ENCODE peak calls at places on chromosome 20, in ten cellular contexts. K, X, Z, C, T, O, Q, H, U and W are unnamed samples.

GRCh38 chr20:57795347-57795697 is 85.5 kb upstream of the PMEPA1 start:
- DNase-seq in K (no peak), X (no peak), Z (no peak), C (peak), T (no peak), O (peak), Q (no peak), H (no peak), U (peak), W (no peak)

GRCh38 chr20:1124416-1124815 is 6.0 kb downstream of the PSMF1 start:
- DNase-seq in K (no peak), X (no peak), Z (no peak), C (no peak), T (no peak), O (no peak), Q (no peak), H (no peak), U (peak), W (no peak)

GRCh38 chr20:9300534-9300933 is 213.9 kb upstream of the LAMP5 start:
- DNase-seq in K (no peak), X (no peak), Z (no peak), C (no peak), T (no peak), O (no peak), Q (no peak), H (no peak), U (peak), W (no peak)

GRCh38 chr20:23752481-23753193 is 1.9 kb upstream of the CST1 start:
- DNase-seq in K (no peak), X (no peak), Z (no peak), C (no peak), T (no peak), O (no peak), Q (no peak), H (no peak), U (no peak), W (no peak)

GRCh38 chr20:58504566-58504965 is 10.6 kb downstream of the APCDD1L start:
- DNase-seq in K (no peak), X (no peak), Z (no peak), C (no peak), T (no peak), O (no peak), Q (no peak), H (no peak), U (no peak), W (no peak)

GRCh38 chr20:55488593-55488992 is 516.7 kb downstream of the CBLN4 start:
- DNase-seq in K (no peak), X (no peak), Z (no peak), C (no peak), T (no peak), O (no peak), Q (no peak), H (no peak), U (no peak), W (no peak)

GRCh38 chr20:46131396-46131795 is 13.3 kb downstream of the CD40 start:
- DNase-seq in K (no peak), X (no peak), Z (no peak), C (peak), T (no peak), O (no peak), Q (no peak), H (no peak), U (peak), W (no peak)

GRCh38 chr20:59598625-59599310 is 5.6 kb upstream of the PHACTR3 start:
- DNase-seq in K (no peak), X (peak), Z (peak), C (no peak), T (peak), O (peak), Q (no peak), H (no peak), U (no peak), W (no peak)

GRCh38 chr20:14384411-14384810 is 47.0 kb upstream of the FLRT3 start:
- DNase-seq in K (no peak), X (no peak), Z (no peak), C (no peak), T (no peak), O (no peak), Q (peak), H (peak), U (peak), W (no peak)

GRCh38 chr20:64038579-64039292 is 2.8 kb downstream of the C20orf204 start:
- DNase-seq in K (peak), X (peak), Z (peak), C (peak), T (peak), O (peak), Q (peak), H (peak), U (peak), W (peak)

GRCh38 chr20:22825546-22825945 is 209.6 kb upstream of the SSTR4 start:
- DNase-seq in K (no peak), X (no peak), Z (no peak), C (no peak), T (no peak), O (no peak), Q (no peak), H (no peak), U (no peak), W (no peak)

GRCh38 chr20:44759595-44759994 is 13.9 kb downstream of the KCNK15 start:
- DNase-seq in K (no peak), X (no peak), Z (no peak), C (no peak), T (no peak), O (no peak), Q (no peak), H (no peak), U (no peak), W (no peak)

GRCh38 chr20:46350986-46351267 is 42.6 kb upstream of the CDH22 start:
- DNase-seq in K (no peak), X (peak), Z (no peak), C (no peak), T (no peak), O (no peak), Q (no peak), H (no peak), U (no peak), W (no peak)

GRCh38 chr20:53141651-53142050 is 169.5 kb downstream of the TSHZ2 start:
- DNase-seq in K (no peak), X (no peak), Z (no peak), C (no peak), T (no peak), O (no peak), Q (no peak), H (no peak), U (no peak), W (no peak)

GRCh38 chr20:3734111-3734843 is 1.8 kb downstream of the HSPA12B start:
- DNase-seq in K (no peak), X (no peak), Z (peak), C (no peak), T (no peak), O (no peak), Q (no peak), H (no peak), U (no peak), W (no peak)
- H3K4me3 ChIP-seq in K (no peak), X (no peak), Z (no peak), C (no peak), T (no peak), O (no peak), Q (no peak), H (no peak), U (no peak), W (no peak)

GRCh38 chr20:49916146-49917002 is 1.0 kb upstream of the SPATA2 start:
- DNase-seq in K (no peak), X (no peak), Z (peak), C (no peak), T (peak), O (peak), Q (no peak), H (peak), U (peak), W (no peak)

GRCh38 chr20:49913399-49914047 is 1.8 kb downstream of the SPATA2 start:
- DNase-seq in K (no peak), X (no peak), Z (peak), C (no peak), T (no peak), O (no peak), Q (no peak), H (no peak), U (peak), W (no peak)

GRCh38 chr20:49915380-49916145 is at the start of gene SPATA2:
- DNase-seq in K (peak), X (peak), Z (peak), C (peak), T (peak), O (peak), Q (peak), H (peak), U (peak), W (peak)

GRCh38 chr20:49915118-49915379 is 280 bp downstream of the SPATA2 start:
- DNase-seq in K (no peak), X (no peak), Z (no peak), C (no peak), T (no peak), O (no peak), Q (no peak), H (no peak), U (no peak), W (no peak)

GRCh38 chr20:49914310-49915117 is 815 bp downstream of the SPATA2 start:
- DNase-seq in K (no peak), X (peak), Z (peak), C (no peak), T (peak), O (no peak), Q (no peak), H (no peak), U (no peak), W (no peak)
- TF ChIP-seq CTCF in K (no peak), X (no peak), Z (no peak), C (no peak), T (peak), O (no peak), Q (peak), H (no peak), U (no peak), W (no peak)

DNA sequence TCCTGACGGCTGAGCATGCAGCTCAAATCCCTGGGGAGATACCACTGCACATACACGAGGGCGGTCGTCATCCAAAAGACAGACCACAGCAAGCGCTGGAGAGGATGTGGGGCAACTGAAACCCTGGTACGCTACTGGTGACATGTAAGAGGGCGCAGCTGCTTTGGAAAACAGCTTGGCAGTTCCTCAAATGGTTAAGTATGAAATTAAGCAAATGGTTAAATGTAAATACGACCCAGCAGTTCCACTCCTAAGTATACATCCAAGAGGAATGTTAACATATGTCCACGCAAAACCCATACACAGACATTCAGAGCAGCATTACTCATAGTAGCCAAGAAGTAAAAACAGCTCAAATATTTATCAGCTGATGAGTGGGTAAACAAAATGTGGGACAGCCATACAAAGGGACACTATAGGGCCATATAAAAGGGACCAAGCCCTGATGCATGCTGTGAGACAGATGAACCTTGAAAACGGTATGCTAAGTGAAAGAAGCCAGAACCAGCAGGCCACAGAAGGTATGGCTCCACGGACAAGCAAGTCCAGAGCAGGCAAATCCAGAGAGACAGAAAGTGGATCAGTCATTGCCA is 38.5 kb downstream of the RIPOR3 start:
- DNase-seq in K (no peak), X (no peak), Z (no peak), C (no peak), T (peak), O (no peak), Q (no peak), H (no peak), U (peak), W (peak)
- H3K4me3 ChIP-seq in K (no peak), X (no peak), Z (no peak), C (no peak), T (no peak), O (no peak), Q (no peak), H (no peak), U (no peak), W (no peak)

GRCh38 chr20:33415948-33416347 is 14.6 kb upstream of the CDK5RAP1 start:
- DNase-seq in K (no peak), X (peak), Z (peak), C (peak), T (peak), O (peak), Q (peak), H (peak), U (peak), W (no peak)
- TF ChIP-seq CTCF in K (peak), X (peak), Z (peak), C (peak), T (peak), O (peak), Q (peak), H (peak), U (peak), W (peak)

GRCh38 chr20:18288748-18289705 is 700 bp downstream of the ZNF133 start:
- DNase-seq in K (no peak), X (peak), Z (peak), C (peak), T (no peak), O (no peak), Q (no peak), H (no peak), U (peak), W (no peak)
- H3K4me3 ChIP-seq in K (peak), X (peak), Z (peak), C (peak), T (peak), O (peak), Q (peak), H (peak), U (peak), W (peak)